ENCODE peak calls at places on chromosomes 12 and 14, in six cellular contexts. One of them, this sample, is unnamed.
A peak's percentile ranks its signal among the peaks of the same experiment; 100 is the strongest.

GRCh38 chr14:103101964-103102688 is 7.6 kb downstream of the EXOC3L4 start:
- DNase-seq in brain microvascular endothelial cell: no peak
- DNase-seq in cardiac fibroblast: no peak
- DNase-seq in esophagus muscularis mucosa: no peak
- DNase-seq in epithelial cell of esophagus: no peak
- DNase-seq in cardiac muscle cell: no peak
- DNase-seq in this sample: no peak

GRCh38 chr14:88252536-88252935 is 70.5 kb downstream of the KCNK10 start:
- DNase-seq in cardiac muscle cell: no peak
- DNase-seq in cardiac fibroblast: no peak
- DNase-seq in brain microvascular endothelial cell: no peak
- DNase-seq in esophagus muscularis mucosa: no peak
- DNase-seq in epithelial cell of esophagus: no peak
- DNase-seq in this sample: no peak

GRCh38 chr12:94553130-94553519 is 93.5 kb upstream of the CEP83 start:
- DNase-seq in esophagus muscularis mucosa: no peak
- DNase-seq in epithelial cell of esophagus: peak; percentile 85
- DNase-seq in cardiac muscle cell: no peak
- DNase-seq in cardiac fibroblast: peak; percentile 96
- DNase-seq in brain microvascular endothelial cell: peak; percentile 91
- DNase-seq in this sample: peak; percentile 72

GRCh38 chr12:131991816-131992430 is 42.2 kb downstream of the EP400 start:
- DNase-seq in brain microvascular endothelial cell: no peak
- DNase-seq in esophagus muscularis mucosa: no peak
- DNase-seq in epithelial cell of esophagus: no peak
- DNase-seq in cardiac fibroblast: no peak
- DNase-seq in cardiac muscle cell: no peak
- DNase-seq in this sample: no peak

GRCh38 chr12:4780624-4781023 is 60.4 kb downstream of the GALNT8 start:
- DNase-seq in esophagus muscularis mucosa: no peak
- DNase-seq in epithelial cell of esophagus: no peak
- DNase-seq in cardiac muscle cell: no peak
- DNase-seq in brain microvascular endothelial cell: no peak
- DNase-seq in cardiac fibroblast: no peak
- DNase-seq in this sample: no peak

GRCh38 chr12:75908961-75909699 is 122.4 kb downstream of the PHLDA1 start:
- DNase-seq in esophagus muscularis mucosa: no peak
- DNase-seq in cardiac muscle cell: no peak
- DNase-seq in brain microvascular endothelial cell: peak; percentile 39
- DNase-seq in cardiac fibroblast: peak; percentile 85
- DNase-seq in epithelial cell of esophagus: peak; percentile 33
- DNase-seq in this sample: peak; percentile 95

GRCh38 chr12:109269428-109269827 is 39.7 kb downstream of the FOXN4 start:
- DNase-seq in epithelial cell of esophagus: no peak
- DNase-seq in cardiac muscle cell: no peak
- DNase-seq in cardiac fibroblast: no peak
- DNase-seq in brain microvascular endothelial cell: no peak
- DNase-seq in esophagus muscularis mucosa: no peak
- DNase-seq in this sample: no peak

GRCh38 chr14:57355081-57355480 is 35.3 kb upstream of the NAA30 start:
- DNase-seq in cardiac muscle cell: no peak
- DNase-seq in cardiac fibroblast: no peak
- DNase-seq in brain microvascular endothelial cell: no peak
- DNase-seq in esophagus muscularis mucosa: no peak
- DNase-seq in epithelial cell of esophagus: no peak
- DNase-seq in this sample: no peak

GRCh38 chr12:4145990-4146859 is 127.3 kb upstream of the CCND2 start:
- DNase-seq in cardiac muscle cell: no peak
- DNase-seq in cardiac fibroblast: no peak
- DNase-seq in epithelial cell of esophagus: peak; percentile 22
- DNase-seq in brain microvascular endothelial cell: no peak
- DNase-seq in esophagus muscularis mucosa: peak; percentile 87
- DNase-seq in this sample: no peak

GRCh38 chr12:29039013-29039412 is 110.1 kb upstream of the FAR2 start:
- DNase-seq in cardiac muscle cell: no peak
- DNase-seq in cardiac fibroblast: peak; percentile 91
- DNase-seq in epithelial cell of esophagus: peak; percentile 20
- DNase-seq in esophagus muscularis mucosa: no peak
- DNase-seq in brain microvascular endothelial cell: peak; percentile 81
- DNase-seq in this sample: peak; percentile 60

GRCh38 chr12:10235761-10236631 is 23.3 kb downstream of the GABARAPL1 start:
- DNase-seq in cardiac fibroblast: peak; percentile 56
- DNase-seq in cardiac muscle cell: peak; percentile 57
- DNase-seq in esophagus muscularis mucosa: no peak
- DNase-seq in epithelial cell of esophagus: peak; percentile 43
- DNase-seq in brain microvascular endothelial cell: no peak
- DNase-seq in this sample: peak; percentile 44

GRCh38 chr12:48817957-48818830 is at the start of gene CACNB3:
- DNase-seq in cardiac fibroblast: peak; percentile 43
- DNase-seq in epithelial cell of esophagus: peak; percentile 64
- DNase-seq in brain microvascular endothelial cell: peak; percentile 51
- DNase-seq in esophagus muscularis mucosa: no peak
- DNase-seq in cardiac muscle cell: peak; percentile 76
- DNase-seq in this sample: peak; percentile 54

GRCh38 chr14:100406505-100407131 is 83.5 kb downstream of the SLC25A47 start:
- DNase-seq in cardiac fibroblast: peak; percentile 23
- DNase-seq in esophagus muscularis mucosa: no peak
- DNase-seq in cardiac muscle cell: no peak
- DNase-seq in epithelial cell of esophagus: peak; percentile 57
- DNase-seq in brain microvascular endothelial cell: no peak
- DNase-seq in this sample: peak; percentile 45

GRCh38 chr14:65222434-65222833 is 120.1 kb upstream of the MAX start:
- DNase-seq in cardiac fibroblast: peak; percentile 85
- DNase-seq in esophagus muscularis mucosa: no peak
- DNase-seq in cardiac muscle cell: peak; percentile 58
- DNase-seq in epithelial cell of esophagus: peak; percentile 60
- DNase-seq in brain microvascular endothelial cell: peak; percentile 59
- DNase-seq in this sample: peak; percentile 68

GRCh38 chr12:123763093-123763492 is 992 bp downstream of the DNAH10 start:
- DNase-seq in cardiac fibroblast: no peak
- DNase-seq in esophagus muscularis mucosa: no peak
- DNase-seq in cardiac muscle cell: no peak
- DNase-seq in brain microvascular endothelial cell: no peak
- DNase-seq in epithelial cell of esophagus: peak; percentile 3
- DNase-seq in this sample: no peak

GRCh38 chr12:123764109-123764508 is 2.0 kb downstream of the DNAH10 start:
- DNase-seq in epithelial cell of esophagus: no peak
- DNase-seq in esophagus muscularis mucosa: no peak
- DNase-seq in cardiac muscle cell: no peak
- DNase-seq in brain microvascular endothelial cell: no peak
- DNase-seq in cardiac fibroblast: no peak
- DNase-seq in this sample: no peak

GRCh38 chr12:123762715-123763052 is 583 bp downstream of the DNAH10 start:
- DNase-seq in epithelial cell of esophagus: no peak
- DNase-seq in cardiac muscle cell: no peak
- DNase-seq in brain microvascular endothelial cell: no peak
- DNase-seq in cardiac fibroblast: no peak
- DNase-seq in esophagus muscularis mucosa: no peak
- DNase-seq in this sample: no peak

GRCh38 chr12:123765504-123766035 is 3.5 kb downstream of the DNAH10 start:
- DNase-seq in esophagus muscularis mucosa: no peak
- DNase-seq in brain microvascular endothelial cell: no peak
- DNase-seq in cardiac muscle cell: no peak
- DNase-seq in cardiac fibroblast: no peak
- DNase-seq in epithelial cell of esophagus: no peak
- DNase-seq in this sample: no peak

DNA sequence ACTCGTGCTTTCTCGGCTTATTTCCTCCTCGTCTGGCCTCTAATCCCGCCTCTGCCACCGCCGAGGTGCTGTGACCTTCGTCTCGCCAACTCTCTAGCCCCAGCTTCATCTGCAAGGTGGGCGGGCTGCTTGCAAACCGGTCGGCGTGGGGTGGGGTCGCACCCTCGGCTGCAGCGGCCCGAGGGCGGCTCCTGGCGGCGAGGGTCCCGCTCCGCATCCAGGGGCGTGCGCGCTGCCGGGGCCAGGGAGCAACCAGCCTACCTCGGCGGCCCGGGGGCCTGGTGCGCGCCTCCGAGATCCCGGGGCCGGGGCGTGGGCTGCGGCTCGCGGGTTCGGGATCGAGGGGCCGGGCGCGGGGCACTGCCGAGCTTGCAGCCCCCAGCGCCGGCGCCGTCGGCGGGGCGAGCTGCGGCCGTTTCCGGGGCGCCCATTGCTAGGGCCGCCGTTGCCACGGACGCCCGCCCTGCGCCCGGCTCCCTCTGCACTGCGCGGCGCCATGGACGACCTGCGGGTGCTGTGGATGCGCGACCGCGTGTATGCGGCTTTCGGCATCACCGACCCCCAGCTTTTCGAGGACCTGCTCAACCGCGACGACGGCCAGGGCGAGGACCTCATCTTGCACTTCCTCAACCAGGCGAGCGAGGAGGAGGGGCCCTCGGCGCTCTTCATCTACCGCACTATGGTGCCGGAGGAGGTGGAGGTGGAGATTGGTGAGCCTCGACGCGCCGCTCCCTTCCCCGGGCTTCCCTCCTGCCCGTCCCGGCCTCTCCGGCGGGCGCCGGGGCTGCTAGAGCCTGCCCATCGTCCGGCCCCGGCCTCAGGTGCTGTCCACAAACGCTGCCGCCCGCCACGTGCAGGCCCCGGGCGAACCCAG is at the start of gene DNAH10:
- DNase-seq in esophagus muscularis mucosa: no peak
- DNase-seq in epithelial cell of esophagus: peak; percentile 26
- DNase-seq in cardiac muscle cell: peak; percentile 81
- DNase-seq in brain microvascular endothelial cell: no peak
- DNase-seq in cardiac fibroblast: peak; percentile 3
- DNase-seq in this sample: no peak
- TF ChIP-seq CTCF in esophagus muscularis mucosa: no peak
- TF ChIP-seq CTCF in epithelial cell of esophagus: no peak
- TF ChIP-seq CTCF in cardiac muscle cell: peak; percentile 45
- TF ChIP-seq CTCF in brain microvascular endothelial cell: no peak
- TF ChIP-seq CTCF in cardiac fibroblast: no peak
- TF ChIP-seq CTCF in this sample: peak; percentile 42

GRCh38 chr12:70842136-70842535 is 78.4 kb downstream of the PTPRR start:
- DNase-seq in epithelial cell of esophagus: peak; percentile 30
- DNase-seq in brain microvascular endothelial cell: no peak
- DNase-seq in cardiac muscle cell: no peak
- DNase-seq in cardiac fibroblast: peak; percentile 82
- DNase-seq in esophagus muscularis mucosa: no peak
- DNase-seq in this sample: no peak

GRCh38 chr12:70842942-70843341 is 77.6 kb downstream of the PTPRR start:
- DNase-seq in cardiac fibroblast: no peak
- DNase-seq in cardiac muscle cell: no peak
- DNase-seq in brain microvascular endothelial cell: no peak
- DNase-seq in epithelial cell of esophagus: no peak
- DNase-seq in esophagus muscularis mucosa: no peak
- DNase-seq in this sample: no peak

GRCh38 chr12:70839544-70839943 is 81.0 kb downstream of the PTPRR start:
- DNase-seq in cardiac muscle cell: no peak
- DNase-seq in esophagus muscularis mucosa: no peak
- DNase-seq in cardiac fibroblast: no peak
- DNase-seq in brain microvascular endothelial cell: no peak
- DNase-seq in epithelial cell of esophagus: no peak
- DNase-seq in this sample: no peak

GRCh38 chr12:70843363-70843762 is 77.2 kb downstream of the PTPRR start:
- DNase-seq in epithelial cell of esophagus: peak; percentile 81
- DNase-seq in cardiac muscle cell: no peak
- DNase-seq in cardiac fibroblast: no peak
- DNase-seq in brain microvascular endothelial cell: no peak
- DNase-seq in esophagus muscularis mucosa: no peak
- DNase-seq in this sample: no peak

GRCh38 chr12:70840966-70841365 is 79.6 kb downstream of the PTPRR start:
- DNase-seq in esophagus muscularis mucosa: no peak
- DNase-seq in epithelial cell of esophagus: peak; percentile 34
- DNase-seq in brain microvascular endothelial cell: no peak
- DNase-seq in cardiac muscle cell: no peak
- DNase-seq in cardiac fibroblast: peak; percentile 73
- DNase-seq in this sample: no peak
- H3K4me3 ChIP-seq in esophagus muscularis mucosa: no peak overlapping the region
- H3K4me3 ChIP-seq in epithelial cell of esophagus: no peak overlapping the region
- H3K4me3 ChIP-seq in brain microvascular endothelial cell: no peak overlapping the region
- H3K4me3 ChIP-seq in cardiac muscle cell: no peak overlapping the region
- H3K4me3 ChIP-seq in cardiac fibroblast: no peak overlapping the region
- H3K4me3 ChIP-seq in this sample: no peak overlapping the region

GRCh38 chr12:63764481-63764880 is 15.2 kb upstream of the RXYLT1 start:
- DNase-seq in brain microvascular endothelial cell: no peak
- DNase-seq in cardiac fibroblast: no peak
- DNase-seq in esophagus muscularis mucosa: no peak
- DNase-seq in epithelial cell of esophagus: no peak
- DNase-seq in cardiac muscle cell: no peak
- DNase-seq in this sample: no peak

GRCh38 chr12:63770375-63770774 is 9.3 kb upstream of the RXYLT1 start:
- DNase-seq in esophagus muscularis mucosa: no peak
- DNase-seq in epithelial cell of esophagus: no peak
- DNase-seq in cardiac fibroblast: no peak
- DNase-seq in brain microvascular endothelial cell: no peak
- DNase-seq in cardiac muscle cell: no peak
- DNase-seq in this sample: no peak

DNA sequence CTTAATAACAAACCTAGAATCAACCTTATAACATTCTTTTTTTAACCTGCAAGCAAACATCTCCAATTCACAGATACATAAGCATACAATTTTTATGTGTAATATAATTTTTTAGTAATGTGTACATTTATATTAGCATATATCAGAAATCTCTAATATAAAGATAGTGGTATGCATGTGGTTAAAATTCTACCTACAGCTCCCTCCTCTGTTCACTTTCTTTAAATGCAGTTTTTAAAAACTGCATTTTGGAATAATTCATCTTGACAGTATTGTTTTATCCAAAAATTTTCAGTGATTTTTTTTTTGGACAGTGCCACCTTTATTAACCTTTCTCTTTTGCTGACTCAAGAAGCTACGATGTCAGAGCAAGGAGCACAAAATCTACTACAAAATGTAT is 13.2 kb upstream of the RXYLT1 start:
- DNase-seq in esophagus muscularis mucosa: no peak
- DNase-seq in epithelial cell of esophagus: no peak
- DNase-seq in cardiac fibroblast: peak; percentile 25
- DNase-seq in cardiac muscle cell: no peak
- DNase-seq in brain microvascular endothelial cell: no peak
- DNase-seq in this sample: no peak
- TF ChIP-seq CTCF in esophagus muscularis mucosa: peak; percentile 6
- TF ChIP-seq CTCF in epithelial cell of esophagus: no peak
- TF ChIP-seq CTCF in cardiac fibroblast: no peak
- TF ChIP-seq CTCF in cardiac muscle cell: peak; percentile 20
- TF ChIP-seq CTCF in brain microvascular endothelial cell: peak; percentile 20
- TF ChIP-seq CTCF in this sample: peak; percentile 29

DNA sequence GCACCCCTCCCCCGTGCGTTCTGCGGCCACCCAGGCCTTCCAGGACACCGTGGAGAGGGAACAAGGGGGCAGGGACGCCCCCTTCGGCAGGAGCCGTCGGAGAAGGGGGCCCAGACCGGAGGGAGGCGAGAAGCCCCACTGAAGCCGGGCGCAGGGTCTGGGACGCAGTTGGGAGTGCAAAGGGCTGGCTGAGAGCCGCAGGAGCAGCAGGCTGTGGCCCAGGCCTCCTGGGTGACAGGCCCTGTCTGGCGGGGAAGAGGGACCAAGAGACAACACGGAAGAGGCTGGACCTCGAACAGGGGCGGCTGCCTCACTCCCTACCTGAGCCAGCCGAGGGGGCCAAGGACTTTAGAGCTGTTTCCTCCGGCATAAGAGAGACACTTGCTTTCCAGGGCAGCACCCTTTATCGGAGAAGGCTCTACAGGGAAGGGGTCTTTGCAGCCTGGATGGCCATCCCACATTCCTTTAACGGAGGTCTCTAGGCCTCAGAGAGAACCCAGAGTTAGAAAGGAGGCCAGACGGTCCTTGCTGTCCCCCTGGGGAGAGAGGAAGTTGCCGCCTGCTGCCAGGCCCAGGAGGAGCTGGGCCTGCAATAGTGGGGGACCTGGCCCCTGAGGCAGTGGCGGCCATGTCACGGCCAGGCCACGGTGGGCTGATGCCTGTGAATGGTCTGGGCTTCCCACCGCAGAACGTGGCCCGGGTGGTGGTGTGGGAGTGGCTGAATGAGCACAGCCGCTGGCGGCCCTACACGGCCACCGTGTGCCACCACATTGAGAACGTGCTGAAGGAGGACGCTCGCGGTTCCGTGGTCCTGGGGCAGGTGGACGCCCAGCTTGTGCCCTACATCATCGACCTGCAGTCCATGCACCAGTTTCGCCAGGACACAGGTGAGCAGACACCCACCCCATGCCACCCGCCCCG is 1.3 kb downstream of the DTX1 start:
- DNase-seq in brain microvascular endothelial cell: no peak
- DNase-seq in esophagus muscularis mucosa: no peak
- DNase-seq in epithelial cell of esophagus: no peak
- DNase-seq in cardiac fibroblast: no peak
- DNase-seq in cardiac muscle cell: no peak
- DNase-seq in this sample: no peak
- H3K4me3 ChIP-seq in brain microvascular endothelial cell: no peak overlapping the region
- H3K4me3 ChIP-seq in esophagus muscularis mucosa: peak overlapping the region; percentile 48
- H3K4me3 ChIP-seq in epithelial cell of esophagus: no peak overlapping the region
- H3K4me3 ChIP-seq in cardiac fibroblast: no peak overlapping the region
- H3K4me3 ChIP-seq in cardiac muscle cell: no peak overlapping the region
- H3K4me3 ChIP-seq in this sample: no peak overlapping the region

This sample was measured in astrocyte of the spinal cord.